ENCODE peak calls at places on chromosomes 1 and 21, in four cellular contexts. One of them, this sample, is unnamed.

GRCh38 chr1:147618077-147618569 is 52.2 kb downstream of the ACP6 start:
- DNase-seq in HTR-8/SVneo: no peak
- DNase-seq in PC-3: no peak
- DNase-seq in foreskin fibroblast: no peak
- DNase-seq in this sample: no peak

GRCh38 chr1:11207898-11208611 is 18.9 kb downstream of the ANGPTL7 start:
- DNase-seq in PC-3: no peak
- DNase-seq in HTR-8/SVneo: no peak
- DNase-seq in foreskin fibroblast: no peak
- DNase-seq in this sample: peak

GRCh38 chr1:158016651-158017335 is 23.3 kb downstream of the KIRREL1 start:
- DNase-seq in PC-3: peak
- DNase-seq in foreskin fibroblast: no peak
- DNase-seq in HTR-8/SVneo: no peak
- DNase-seq in this sample: no peak

GRCh38 chr21:25330266-25330665 is 277.0 kb downstream of the MRPL39 start:
- DNase-seq in PC-3: peak
- DNase-seq in foreskin fibroblast: peak
- DNase-seq in HTR-8/SVneo: no peak
- DNase-seq in this sample: no peak

GRCh38 chr1:25381041-25381440 is 39.6 kb downstream of the RHCE start:
- DNase-seq in HTR-8/SVneo: no peak
- DNase-seq in PC-3: no peak
- DNase-seq in foreskin fibroblast: no peak
- DNase-seq in this sample: no peak

GRCh38 chr1:84960371-84960770 is 36.5 kb downstream of the MCOLN2 start:
- DNase-seq in foreskin fibroblast: peak
- DNase-seq in HTR-8/SVneo: peak
- DNase-seq in PC-3: peak
- DNase-seq in this sample: no peak

GRCh38 chr1:183097438-183098051 is 74.3 kb downstream of the LAMC1 start:
- DNase-seq in PC-3: no peak
- DNase-seq in HTR-8/SVneo: no peak
- DNase-seq in foreskin fibroblast: peak
- DNase-seq in this sample: no peak

GRCh38 chr1:233105225-233105624 is 154.8 kb downstream of the NTPCR start:
- DNase-seq in PC-3: no peak
- DNase-seq in HTR-8/SVneo: no peak
- DNase-seq in foreskin fibroblast: no peak
- DNase-seq in this sample: no peak

GRCh38 chr1:58250587-58250948 is 296.0 kb downstream of the OMA1 start:
- DNase-seq in HTR-8/SVneo: no peak
- DNase-seq in PC-3: no peak
- DNase-seq in foreskin fibroblast: no peak
- DNase-seq in this sample: no peak

GRCh38 chr1:212457740-212458338 is 25.1 kb downstream of the NENF start:
- DNase-seq in PC-3: peak
- DNase-seq in HTR-8/SVneo: peak
- DNase-seq in foreskin fibroblast: no peak
- DNase-seq in this sample: no peak

GRCh38 chr1:33007190-33008050 is 29.3 kb downstream of the AK2 start:
- DNase-seq in HTR-8/SVneo: peak
- DNase-seq in PC-3: peak
- DNase-seq in foreskin fibroblast: peak
- DNase-seq in this sample: no peak

GRCh38 chr1:238690415-238690814 is 696.0 kb upstream of the CHRM3 start:
- DNase-seq in HTR-8/SVneo: no peak
- DNase-seq in foreskin fibroblast: no peak
- DNase-seq in PC-3: peak
- DNase-seq in this sample: no peak

GRCh38 chr1:187685338-187685737 is 856.6 kb downstream of the PLA2G4A start:
- DNase-seq in foreskin fibroblast: peak
- DNase-seq in PC-3: peak
- DNase-seq in HTR-8/SVneo: peak
- DNase-seq in this sample: no peak

GRCh38 chr1:185495898-185496297 is 178.9 kb upstream of the IVNS1ABP start:
- DNase-seq in PC-3: no peak
- DNase-seq in HTR-8/SVneo: no peak
- DNase-seq in foreskin fibroblast: no peak
- DNase-seq in this sample: no peak

GRCh38 chr1:179231923-179232322 is 2.4 kb upstream of the ABL2 start:
- DNase-seq in foreskin fibroblast: peak
- DNase-seq in PC-3: peak
- DNase-seq in HTR-8/SVneo: no peak
- DNase-seq in this sample: no peak

GRCh38 chr1:24010650-24011049 is 30.5 kb upstream of the SRSF10 start:
- DNase-seq in HTR-8/SVneo: no peak
- DNase-seq in PC-3: no peak
- DNase-seq in foreskin fibroblast: no peak
- DNase-seq in this sample: no peak

GRCh38 chr1:98389809-98390208 is 271.7 kb upstream of the SNX7 start:
- DNase-seq in HTR-8/SVneo: no peak
- DNase-seq in foreskin fibroblast: peak
- DNase-seq in PC-3: no peak
- DNase-seq in this sample: no peak

GRCh38 chr1:15288173-15288926 is 41.3 kb downstream of the FHAD1 start:
- DNase-seq in foreskin fibroblast: no peak
- DNase-seq in PC-3: no peak
- DNase-seq in HTR-8/SVneo: no peak
- DNase-seq in this sample: no peak

GRCh38 chr1:202982715-202983435 is 15.8 kb upstream of the CYB5R1 start:
- DNase-seq in PC-3: peak
- DNase-seq in foreskin fibroblast: no peak
- DNase-seq in HTR-8/SVneo: no peak
- DNase-seq in this sample: no peak

GRCh38 chr1:156444407-156445001 is 56.1 kb downstream of the MEF2D start:
- DNase-seq in HTR-8/SVneo: no peak
- DNase-seq in foreskin fibroblast: no peak
- DNase-seq in PC-3: peak
- DNase-seq in this sample: no peak

GRCh38 chr1:208640295-208640694 is 396.1 kb upstream of the PLXNA2 start:
- DNase-seq in PC-3: no peak
- DNase-seq in HTR-8/SVneo: no peak
- DNase-seq in foreskin fibroblast: no peak
- DNase-seq in this sample: no peak

GRCh38 chr21:14591882-14592281 is 45.8 kb upstream of the SAMSN1 start:
- DNase-seq in PC-3: peak
- DNase-seq in foreskin fibroblast: no peak
- DNase-seq in HTR-8/SVneo: no peak
- DNase-seq in this sample: no peak

GRCh38 chr1:29677028-29678024 is 441.0 kb downstream of the PTPRU start:
- DNase-seq in foreskin fibroblast: no peak
- DNase-seq in HTR-8/SVneo: no peak
- DNase-seq in PC-3: no peak
- DNase-seq in this sample: no peak

GRCh38 chr1:37307907-37308570 is 166.3 kb upstream of the ZC3H12A start:
- DNase-seq in PC-3: no peak
- DNase-seq in HTR-8/SVneo: no peak
- DNase-seq in foreskin fibroblast: no peak
- DNase-seq in this sample: no peak

GRCh38 chr1:86778510-86779218 is 74.3 kb downstream of the SH3GLB1 start:
- DNase-seq in HTR-8/SVneo: no peak
- DNase-seq in PC-3: peak
- DNase-seq in foreskin fibroblast: peak
- DNase-seq in this sample: no peak

GRCh38 chr21:32771134-32771523 is 426 bp downstream of the PAXBP1 start:
- DNase-seq in HTR-8/SVneo: peak
- DNase-seq in foreskin fibroblast: peak
- DNase-seq in PC-3: peak
- DNase-seq in this sample: peak

GRCh38 chr1:176529395-176529794 is 66.4 kb downstream of the PAPPA2 start:
- DNase-seq in foreskin fibroblast: no peak
- DNase-seq in HTR-8/SVneo: no peak
- DNase-seq in PC-3: no peak
- DNase-seq in this sample: no peak

GRCh38 chr1:220432408-220432807 is 95.5 kb upstream of the MARK1 start:
- DNase-seq in PC-3: peak
- DNase-seq in HTR-8/SVneo: no peak
- DNase-seq in foreskin fibroblast: no peak
- DNase-seq in this sample: no peak

GRCh38 chr1:28905921-28906666 is 8.3 kb upstream of the EPB41 start:
- DNase-seq in HTR-8/SVneo: no peak
- DNase-seq in foreskin fibroblast: no peak
- DNase-seq in PC-3: no peak
- DNase-seq in this sample: no peak

GRCh38 chr1:240004086-240004749 is 87.5 kb upstream of the FMN2 start:
- DNase-seq in foreskin fibroblast: no peak
- DNase-seq in PC-3: peak
- DNase-seq in HTR-8/SVneo: peak
- DNase-seq in this sample: no peak

GRCh38 chr1:203291201-203292096 is 13.9 kb upstream of the BTG2 start:
- DNase-seq in PC-3: no peak
- DNase-seq in HTR-8/SVneo: no peak
- DNase-seq in foreskin fibroblast: no peak
- DNase-seq in this sample: peak

GRCh38 chr1:171643156-171643555 is 9.3 kb downstream of the MYOC start:
- DNase-seq in HTR-8/SVneo: no peak
- DNase-seq in foreskin fibroblast: no peak
- DNase-seq in PC-3: no peak
- DNase-seq in this sample: no peak

GRCh38 chr21:46040707-46041106 is 57.2 kb upstream of the COL6A2 start:
- DNase-seq in HTR-8/SVneo: no peak
- DNase-seq in PC-3: no peak
- DNase-seq in foreskin fibroblast: no peak
- DNase-seq in this sample: no peak

GRCh38 chr1:154798645-154799044 is 71.4 kb downstream of the KCNN3 start:
- DNase-seq in HTR-8/SVneo: no peak
- DNase-seq in PC-3: no peak
- DNase-seq in foreskin fibroblast: no peak
- DNase-seq in this sample: no peak

GRCh38 chr1:41919764-41920397 is 1.2 kb upstream of the HIVEP3 start:
- DNase-seq in PC-3: no peak
- DNase-seq in HTR-8/SVneo: no peak
- DNase-seq in foreskin fibroblast: no peak
- DNase-seq in this sample: no peak

GRCh38 chr1:161987872-161988271 is 35.8 kb downstream of the OLFML2B start:
- DNase-seq in foreskin fibroblast: no peak
- DNase-seq in PC-3: no peak
- DNase-seq in HTR-8/SVneo: no peak
- DNase-seq in this sample: peak

GRCh38 chr21:45471229-45472052 is 66.5 kb downstream of the COL18A1 start:
- DNase-seq in foreskin fibroblast: peak
- DNase-seq in HTR-8/SVneo: peak
- DNase-seq in PC-3: peak
- DNase-seq in this sample: peak

GRCh38 chr1:65176571-65176970 is 28.6 kb downstream of the AK4 start:
- DNase-seq in foreskin fibroblast: no peak
- DNase-seq in HTR-8/SVneo: no peak
- DNase-seq in PC-3: no peak
- DNase-seq in this sample: no peak

This sample was measured in sigmoid colon.